ENCODE peak calls at places on chromosome 20, in ten cellular contexts. D, J, U, O, B, W, I, Z, V and Y are unnamed samples.

GRCh38 chr20:38007526-38007925 is 25.7 kb downstream of the TTI1 start:
- DNase-seq in Z (no peak), U (no peak), W (no peak), J (no peak), B (no peak), I (no peak), O (no peak), V (no peak), D (no peak), Y (no peak)

GRCh38 chr20:555933-556332 is 12.3 kb upstream of the CSNK2A1 start:
- DNase-seq in B (no peak), U (no peak), Z (no peak), J (peak; percentile 62), V (no peak), W (no peak), D (no peak), I (peak; percentile 29), O (peak; percentile 23), Y (no peak)

GRCh38 chr20:2387180-2387577 is 6.5 kb downstream of the TGM6 start:
- DNase-seq in D (peak; percentile 32), B (peak; percentile 60), U (peak; percentile 41), O (peak; percentile 54), I (no peak), V (no peak), W (peak; percentile 13), J (no peak), Z (no peak), Y (peak; percentile 61)

GRCh38 chr20:58889334-58890072 is 37.0 kb downstream of the GNAS start:
- DNase-seq in V (no peak), U (no peak), J (no peak), O (no peak), Z (no peak), I (no peak), D (no peak), W (peak; percentile 24), B (no peak), Y (no peak)

GRCh38 chr20:5168582-5169396 is 42.0 kb downstream of the CDS2 start:
- DNase-seq in Z (peak; percentile 69), U (peak; percentile 65), J (peak; percentile 79), W (peak; percentile 1), D (peak; percentile 56), O (peak; percentile 74), B (no peak), V (no peak), I (no peak), Y (peak; percentile 30)

GRCh38 chr20:10671221-10671849 is 2.5 kb downstream of the JAG1 start:
- DNase-seq in U (peak; percentile 92), W (peak; percentile 12), I (peak; percentile 70), J (peak; percentile 15), O (peak; percentile 92), B (peak; percentile 77), Z (peak; percentile 94), D (peak; percentile 92), V (no peak), Y (no peak)

GRCh38 chr20:10481671-10482070 is 46.6 kb downstream of the SLX4IP start:
- DNase-seq in B (no peak), V (no peak), D (no peak), Z (no peak), I (no peak), W (no peak), J (no peak), O (no peak), U (no peak), Y (no peak)

GRCh38 chr20:62159835-62160234 is 16.3 kb downstream of the SS18L1 start:
- DNase-seq in Z (no peak), U (peak; percentile 96), B (peak; percentile 84), V (no peak), O (no peak), D (peak; percentile 50), W (peak; percentile 24), J (no peak), I (no peak), Y (no peak)

GRCh38 chr20:9609892-9610502 is 95.6 kb downstream of the LAMP5 start:
- DNase-seq in U (peak; percentile 77), I (no peak), J (peak; percentile 74), O (peak; percentile 79), W (no peak), V (no peak), B (peak; percentile 42), Z (peak; percentile 34), D (peak; percentile 20), Y (peak; percentile 71)

GRCh38 chr20:8356850-8357249 is 224.8 kb downstream of the PLCB1 start:
- DNase-seq in I (no peak), J (no peak), U (no peak), O (no peak), Z (no peak), V (no peak), B (no peak), D (no peak), W (no peak), Y (no peak)

GRCh38 chr20:58399926-58400325 is 10.9 kb downstream of the VAPB start:
- DNase-seq in I (no peak), U (no peak), V (no peak), Z (no peak), J (no peak), O (no peak), B (no peak), W (no peak), D (no peak), Y (no peak)

GRCh38 chr20:23782366-23782983 is 31.7 kb upstream of the CST1 start:
- DNase-seq in O (peak; percentile 7), B (peak; percentile 21), U (peak; percentile 31), V (no peak), I (no peak), J (peak; percentile 7), W (no peak), Z (no peak), D (peak; percentile 32), Y (no peak)

GRCh38 chr20:3813758-3814581 is 6.4 kb upstream of the AP5S1 start:
- DNase-seq in I (no peak), J (no peak), O (no peak), B (no peak), D (no peak), U (no peak), V (no peak), W (peak; percentile 48), Z (no peak), Y (no peak)

GRCh38 chr20:62603021-62603906 is 39.0 kb upstream of the SLCO4A1 start:
- DNase-seq in W (peak; percentile 52), J (peak; percentile 95), Z (peak; percentile 89), B (peak; percentile 75), D (peak; percentile 56), V (no peak), U (peak; percentile 36), O (peak; percentile 63), I (peak; percentile 59), Y (no peak)

GRCh38 chr20:6164421-6165341 is 41.9 kb upstream of the FERMT1 start:
- DNase-seq in I (peak; percentile 46), V (no peak), J (no peak), Z (peak; percentile 54), U (peak; percentile 24), O (no peak), B (no peak), W (no peak), D (no peak), Y (no peak)

GRCh38 chr20:61685462-61685861 is 380.2 kb downstream of the TAF4 start:
- DNase-seq in W (no peak), V (no peak), J (no peak), D (no peak), I (no peak), U (no peak), O (no peak), B (no peak), Z (no peak), Y (no peak)

GRCh38 chr20:62219992-62220665 is at the start of gene HRH3:
- DNase-seq in W (peak; percentile 24), V (peak; percentile 25), J (peak; percentile 80), Z (peak; percentile 39), D (peak; percentile 89), I (no peak), O (peak; percentile 60), B (peak; percentile 80), U (peak; percentile 32), Y (no peak)

GRCh38 chr20:52590100-52590499 is 382.1 kb upstream of the TSHZ2 start:
- DNase-seq in W (no peak), J (no peak), U (peak; percentile 7), Z (no peak), O (no peak), D (no peak), V (no peak), I (no peak), B (no peak), Y (no peak)

GRCh38 chr20:38355161-38356012 is 9.1 kb downstream of the LBP start:
- DNase-seq in W (no peak), V (no peak), B (peak; percentile 25), D (no peak), I (no peak), O (peak; percentile 11), J (no peak), U (no peak), Z (no peak), Y (no peak)

GRCh38 chr20:39016496-39016895 is 54.4 kb downstream of the DHX35 start:
- DNase-seq in O (no peak), W (no peak), D (no peak), U (peak; percentile 85), J (no peak), Z (no peak), V (no peak), B (no peak), I (no peak), Y (no peak)

GRCh38 chr20:48620486-48621255 is 207.1 kb downstream of the PREX1 start:
- DNase-seq in V (peak; percentile 46), I (peak; percentile 85), Z (peak; percentile 85), W (peak; percentile 50), J (peak; percentile 95), D (peak; percentile 91), O (peak; percentile 86), U (peak; percentile 85), B (peak; percentile 87), Y (peak; percentile 88)

GRCh38 chr20:33444797-33445560 is 1.4 kb upstream of the SNTA1 start:
- DNase-seq in U (peak; percentile 62), J (peak; percentile 61), Z (no peak), I (peak; percentile 31), D (no peak), O (no peak), W (no peak), V (no peak), B (no peak), Y (no peak)

GRCh38 chr20:32972181-32973076 is 31.8 kb downstream of the SUN5 start:
- DNase-seq in O (no peak), B (peak; percentile 83), W (peak; percentile 94), U (no peak), Z (no peak), I (no peak), J (no peak), D (no peak), V (peak; percentile 44), Y (no peak)

GRCh38 chr20:56400001-56400640 is 7.7 kb downstream of the CSTF1 start:
- DNase-seq in J (peak; percentile 55), I (no peak), Z (no peak), V (no peak), D (peak; percentile 42), B (peak; percentile 58), U (peak; percentile 71), W (peak; percentile 57), O (peak; percentile 76), Y (peak; percentile 56)

GRCh38 chr20:4040283-4041179 is 25.2 kb upstream of the RNF24 start:
- DNase-seq in V (no peak), J (no peak), Z (peak; percentile 65), D (no peak), I (no peak), B (no peak), O (no peak), W (no peak), U (no peak), Y (no peak)

GRCh38 chr20:38534756-38535155 is 46.2 kb upstream of the ADIG start:
- DNase-seq in O (no peak), U (no peak), I (no peak), V (no peak), W (no peak), D (no peak), B (no peak), Z (no peak), J (no peak), Y (no peak)